ENCODE peak calls at places on chromosome 11, in nine cellular contexts. V is fibroblast of the conjunctiva; R is astrocyte of the hippocampus; H is kidney tubule cell; J is activated effector memory CD4-positive, alpha-beta T cell treated with anti-CD3 and anti-CD28 coated beads, Interleukin-2, amount 50 U/mL, for 16 hours; E is psoas muscle; L is activated CD8-positive, alpha-beta memory T cell treated with anti-CD3 and anti-CD28 coated beads for 48 hours; S is NCI-H2081; K is T-helper 2 cell. F is an unnamed sample.

GRCh38 chr11:112128483-112129121 is 35.3 kb downstream of the IL18 start:
- DNase-seq in V (peak; percentile 12), L (no peak), J (no peak), S (peak; percentile 70), K (no peak), E (peak; percentile 73), H (peak; percentile 90), R (peak; percentile 72), F (peak; percentile 75)

GRCh38 chr11:117445097-117445658 is 117.5 kb downstream of the CEP164 start:
- DNase-seq in H (no peak), V (no peak), E (no peak), J (no peak), K (no peak), L (no peak), S (no peak), R (no peak), F (no peak)

GRCh38 chr11:16606784-16607674 is 131.4 kb upstream of the C11orf58 start:
- DNase-seq in S (no peak), L (no peak), E (peak; percentile 78), J (no peak), V (no peak), H (peak; percentile 38), K (no peak), R (peak; percentile 75), F (no peak)

GRCh38 chr11:838441-839279 is 3.7 kb downstream of the POLR2L start:
- DNase-seq in V (no peak), L (no peak), H (peak; percentile 25), E (no peak), S (no peak), K (no peak), R (peak; percentile 41), J (no peak), F (peak; percentile 86)

GRCh38 chr11:131767421-131767820 is 397.0 kb downstream of the NTM start:
- DNase-seq in K (no peak), H (peak; percentile 14), S (no peak), V (no peak), E (no peak), R (no peak), J (no peak), L (no peak), F (no peak)

GRCh38 chr11:70719516-70719915 is 321.2 kb downstream of the CTTN start:
- DNase-seq in V (no peak), R (no peak), S (no peak), E (no peak), J (no peak), H (no peak), K (no peak), L (no peak), F (no peak)

GRCh38 chr11:2077061-2077802 is 62.0 kb downstream of the IGF2 start:
- DNase-seq in L (no peak), S (no peak), E (no peak), J (peak; percentile 74), H (peak; percentile 84), V (no peak), K (no peak), R (peak; percentile 84), F (peak; percentile 96)

GRCh38 chr11:120334894-120335462 is 1.2 kb upstream of the ARHGEF12 start:
- DNase-seq in K (peak; percentile 16), J (peak; percentile 75), R (peak; percentile 90), V (peak; percentile 87), L (peak; percentile 17), E (no peak), S (peak; percentile 80), H (peak; percentile 77), F (peak; percentile 98)

GRCh38 chr11:77117485-77117884 is 10.6 kb upstream of the MYO7A start:
- DNase-seq in R (peak; percentile 16), E (peak; percentile 32), K (no peak), V (no peak), S (peak; percentile 4), H (no peak), J (no peak), L (no peak), F (no peak)

F was measured in HT-29.